ENCODE peak calls at places on chromosome 13, in eight cellular contexts. Z is NB4, U is K562, M is HCT116, E is endothelial cell, B is type B pancreatic cell, V is Panc1, I is body of pancreas. A is an unnamed sample.

GRCh38 chr13:51806571-51806970 is 2.6 kb upstream of the DHRS12 start:
- DNase-seq in Z (peak), I (peak), V (no peak), M (no peak), B (no peak), E (no peak), U (peak), A (no peak)

GRCh38 chr13:21501709-21502108 is 42.6 kb upstream of the ZDHHC20 start:
- DNase-seq in V (no peak), Z (peak), E (no peak), I (no peak), B (no peak), U (no peak), M (no peak), A (peak)

GRCh38 chr13:67048084-67048792 is 181.9 kb downstream of the PCDH9 start:
- DNase-seq in B (no peak), Z (no peak), E (peak), M (no peak), U (no peak), I (peak), V (no peak), A (peak)

GRCh38 chr13:95573226-95573625 is 20.7 kb downstream of the CLDN10 start:
- DNase-seq in B (no peak), M (no peak), U (no peak), E (no peak), Z (no peak), I (no peak), V (no peak), A (no peak)

GRCh38 chr13:29573190-29573589 is 22.3 kb downstream of the SLC7A1 start:
- DNase-seq in U (no peak), M (no peak), E (no peak), Z (peak), I (peak), B (no peak), V (no peak), A (no peak)

GRCh38 chr13:68176486-68176885 is 946.4 kb upstream of the PCDH9 start:
- DNase-seq in M (peak), E (no peak), I (no peak), U (no peak), V (no peak), Z (no peak), B (no peak), A (no peak)

GRCh38 chr13:49667773-49668172 is 23.5 kb downstream of the EBPL start:
- DNase-seq in U (no peak), M (no peak), I (no peak), B (no peak), E (no peak), V (no peak), Z (no peak), A (no peak)

GRCh38 chr13:96652506-96652905 is 341.8 kb downstream of the OXGR1 start:
- DNase-seq in E (no peak), U (no peak), Z (no peak), V (no peak), I (no peak), M (no peak), B (no peak), A (no peak)

GRCh38 chr13:19862511-19863313 is 737 bp downstream of the ZMYM5 start:
- DNase-seq in B (no peak), E (no peak), M (no peak), U (peak), Z (peak), I (peak), V (no peak), A (peak)

GRCh38 chr13:35978607-35979316 is 152.4 kb downstream of the DCLK1 start:
- DNase-seq in Z (peak), B (no peak), V (peak), U (peak), E (peak), I (peak), M (peak), A (peak)

GRCh38 chr13:52809310-52809769 is 39.1 kb downstream of the PCDH8 start:
- DNase-seq in V (peak), U (peak), B (peak), E (peak), M (peak), Z (peak), I (peak), A (peak)

GRCh38 chr13:98405690-98406344 is 171.1 kb downstream of the STK24 start:
- DNase-seq in B (no peak), M (no peak), E (no peak), V (no peak), U (no peak), I (no peak), Z (no peak), A (no peak)

GRCh38 chr13:77378662-77379061 is 51.8 kb upstream of the MYCBP2 start:
- DNase-seq in I (no peak), B (no peak), M (no peak), V (no peak), E (no peak), U (no peak), Z (no peak), A (no peak)

GRCh38 chr13:34265016-34265692 is 447.2 kb downstream of the RFC3 start:
- DNase-seq in Z (no peak), I (no peak), E (no peak), B (no peak), U (no peak), V (no peak), M (no peak), A (no peak)

GRCh38 chr13:40430234-40430633 is 236.2 kb downstream of the FOXO1 start:
- DNase-seq in I (peak), B (no peak), U (no peak), V (no peak), E (no peak), M (no peak), Z (no peak), A (no peak)

GRCh38 chr13:87684850-87685735 is 13.9 kb downstream of the SLITRK5 start:
- DNase-seq in Z (no peak), B (no peak), M (no peak), V (no peak), I (no peak), U (no peak), E (no peak), A (no peak)

GRCh38 chr13:112254061-112254818 is 121.9 kb upstream of the SPACA7 start:
- DNase-seq in U (no peak), Z (no peak), E (no peak), B (peak), V (no peak), M (no peak), I (no peak), A (no peak)

GRCh38 chr13:69980799-69981198 is 126.8 kb upstream of the ATXN8OS start:
- DNase-seq in Z (no peak), E (no peak), M (no peak), U (no peak), I (no peak), B (no peak), V (no peak), A (no peak)

GRCh38 chr13:68759617-68760016 is 1348.0 kb upstream of the ATXN8OS start:
- DNase-seq in B (no peak), Z (peak), U (no peak), I (no peak), M (no peak), E (no peak), V (no peak), A (no peak)

GRCh38 chr13:43132228-43132627 is 108.8 kb downstream of the DNAJC15 start:
- DNase-seq in M (peak), V (no peak), E (peak), Z (peak), B (no peak), U (no peak), I (no peak), A (no peak)

GRCh38 chr13:74056829-74057564 is 77.2 kb downstream of the KLF12 start:
- DNase-seq in I (no peak), E (no peak), V (no peak), B (no peak), U (no peak), Z (no peak), M (no peak), A (no peak)

GRCh38 chr13:94343243-94343585 is 136.3 kb downstream of the DCT start:
- DNase-seq in B (no peak), U (no peak), V (no peak), M (no peak), I (no peak), Z (no peak), E (no peak), A (no peak)

GRCh38 chr13:106246817-106247216 is 288.6 kb downstream of the EFNB2 start:
- DNase-seq in Z (no peak), U (no peak), V (no peak), I (no peak), B (no peak), E (no peak), M (no peak), A (no peak)

GRCh38 chr13:21616880-21617279 is 12.9 kb upstream of the MICU2 start:
- DNase-seq in Z (no peak), E (no peak), B (no peak), I (no peak), V (no peak), M (no peak), U (no peak), A (no peak)

GRCh38 chr13:33497146-33497845 is 211.7 kb upstream of the STARD13 start:
- DNase-seq in U (no peak), B (no peak), E (no peak), I (no peak), M (no peak), Z (no peak), V (no peak), A (no peak)

GRCh38 chr13:19592657-19593175 is 31.4 kb upstream of the TPTE2 start:
- DNase-seq in E (no peak), V (no peak), B (no peak), U (no peak), Z (peak), I (no peak), M (no peak), A (no peak)

GRCh38 chr13:49063526-49063925 is 87.8 kb downstream of the FNDC3A start:
- DNase-seq in E (no peak), I (no peak), M (no peak), B (no peak), U (no peak), Z (no peak), V (no peak), A (no peak)

GRCh38 chr13:45953082-45953481 is 99.5 kb downstream of the ZC3H13 start:
- DNase-seq in B (no peak), Z (no peak), U (no peak), M (no peak), I (no peak), V (no peak), E (no peak), A (no peak)

GRCh38 chr13:41231025-41231677 is 32.2 kb downstream of the MTRF1 start:
- DNase-seq in E (no peak), M (no peak), V (no peak), I (peak), U (no peak), B (no peak), Z (no peak), A (no peak)

GRCh38 chr13:73136776-73137175 is 78.0 kb downstream of the KLF5 start:
- DNase-seq in V (no peak), U (no peak), M (no peak), B (no peak), I (no peak), E (no peak), Z (no peak), A (no peak)

GRCh38 chr13:45402641-45403040 is 15.5 kb downstream of the SLC25A30 start:
- DNase-seq in B (no peak), I (no peak), E (no peak), M (no peak), V (no peak), Z (no peak), U (no peak), A (no peak)

DNA sequence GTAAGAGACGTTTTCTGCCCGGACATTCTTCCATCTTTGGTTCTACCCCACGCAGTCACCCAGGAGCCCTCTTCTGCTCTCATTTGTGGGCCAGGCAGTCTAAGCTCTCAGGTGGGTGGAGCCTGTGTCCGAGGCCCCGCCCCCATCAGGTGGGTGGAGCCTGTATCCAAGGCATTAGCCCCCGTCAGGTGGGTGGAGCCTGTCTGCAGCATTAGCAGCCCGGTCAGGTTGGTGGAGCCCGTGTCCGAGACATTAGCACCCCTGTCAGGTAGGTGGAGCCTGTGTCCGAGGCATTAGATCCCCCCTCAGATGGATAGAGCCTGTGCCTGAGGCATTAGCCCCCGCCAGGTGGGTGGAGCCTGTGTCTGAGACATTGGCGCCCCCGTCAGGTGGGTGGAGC is 45.5 kb upstream of the C13orf46 start:
- DNase-seq in U (peak), B (no peak), Z (peak), E (peak), V (no peak), M (peak), I (no peak), A (peak)
- TF ChIP-seq CTCF in U (peak), B (no peak), Z (no peak), E (no peak), V (no peak), M (no peak), I (no peak), A (no peak)

DNA sequence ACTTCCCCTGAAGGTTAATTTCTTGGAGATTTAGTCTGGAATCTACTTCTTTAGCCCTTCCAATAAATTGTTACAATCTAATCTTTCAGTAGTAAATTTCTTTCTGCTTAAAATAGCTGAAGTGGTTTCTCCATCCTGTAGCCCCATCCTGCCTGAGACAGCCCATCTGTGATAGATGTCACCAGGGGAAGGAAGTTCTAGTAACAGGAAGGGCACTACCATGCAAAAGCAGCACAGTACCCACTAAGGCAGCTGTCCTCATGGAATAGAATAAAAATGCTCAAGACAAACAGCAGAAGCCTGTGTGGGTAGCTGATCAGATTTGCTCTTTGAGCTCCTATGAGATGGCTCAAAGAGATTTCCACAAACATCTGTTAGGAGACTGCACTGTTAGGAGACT is 1036.5 kb downstream of the SLITRK5 start:
- DNase-seq in M (no peak), I (no peak), B (no peak), E (no peak), V (no peak), Z (no peak), U (no peak), A (no peak)
- TF ChIP-seq CTCF in M (no peak), I (no peak), B (no peak), E (no peak), V (no peak), Z (no peak), U (no peak), A (no peak)

DNA sequence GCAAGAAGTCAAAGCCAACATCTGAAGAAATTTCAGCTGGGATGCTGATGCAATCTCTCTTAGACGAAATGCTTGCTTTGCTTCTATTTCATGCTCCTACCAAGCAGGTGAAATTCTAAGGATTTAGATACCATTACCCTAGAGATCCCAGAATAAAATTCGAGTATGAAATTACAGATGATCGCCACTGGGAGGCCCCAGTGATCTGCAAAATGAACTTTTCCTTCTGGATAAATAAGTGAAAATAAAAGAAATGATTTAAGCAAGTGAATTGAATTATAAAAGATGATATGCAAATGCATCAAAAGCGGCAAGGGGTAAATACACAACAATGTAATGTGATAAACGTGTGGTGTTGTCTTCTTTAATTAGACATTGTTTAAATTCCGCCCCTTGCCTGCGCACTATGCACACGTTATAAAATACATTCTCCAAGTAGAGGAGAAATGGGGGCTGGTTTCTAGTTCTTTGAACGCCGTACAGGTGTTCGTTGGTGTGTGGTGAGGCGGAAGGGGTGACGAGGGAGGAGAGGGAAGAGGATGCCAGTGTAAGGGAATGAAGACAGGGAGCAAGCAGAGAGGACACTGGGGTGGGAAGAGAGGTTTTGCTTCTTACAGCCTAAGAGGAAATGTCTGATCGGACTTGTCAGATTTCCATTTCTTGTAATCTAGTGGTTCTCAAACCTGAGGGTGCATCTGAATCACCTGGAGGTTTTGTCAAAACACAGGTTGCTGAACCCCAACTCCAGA is 58.0 kb downstream of the ERCC5 start:
- DNase-seq in B (no peak), U (peak), E (peak), I (no peak), V (no peak), M (no peak), Z (peak), A (no peak)
- TF ChIP-seq CTCF in B (peak), U (peak), E (peak), I (peak), V (peak), M (peak), Z (peak), A (peak)

GRCh38 chr13:103903790-103904189 is 837.6 kb upstream of the SLC10A2 start:
- DNase-seq in U (no peak), B (no peak), V (no peak), I (no peak), M (no peak), Z (no peak), E (no peak), A (no peak)

GRCh38 chr13:103895835-103896520 is 829.8 kb upstream of the SLC10A2 start:
- DNase-seq in M (no peak), U (no peak), Z (no peak), I (no peak), B (no peak), V (no peak), E (no peak), A (no peak)

DNA sequence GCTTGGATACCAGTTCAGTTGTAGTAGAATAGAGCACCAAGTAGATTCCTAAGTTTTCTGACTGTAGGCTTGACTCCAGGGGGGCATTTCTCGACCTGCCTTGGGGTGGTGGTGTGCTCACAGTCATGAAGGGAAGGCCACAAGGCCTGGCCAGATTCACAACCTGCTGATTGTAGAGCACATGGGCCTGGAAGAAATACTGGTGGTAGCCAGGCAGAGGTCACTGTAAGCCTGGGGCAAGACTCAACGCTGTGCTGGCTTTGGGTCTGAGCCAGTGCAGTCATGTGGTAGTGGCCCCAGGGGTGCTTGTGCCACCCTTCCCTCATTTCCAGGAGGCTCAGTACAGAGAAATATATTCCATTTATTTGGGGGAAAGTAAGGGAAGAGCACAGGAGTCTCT is 832.3 kb upstream of the SLC10A2 start:
- DNase-seq in V (no peak), U (no peak), B (no peak), M (no peak), I (no peak), Z (no peak), E (no peak), A (no peak)
- TF ChIP-seq CTCF in V (no peak), U (no peak), B (no peak), M (no peak), I (no peak), Z (no peak), E (no peak), A (no peak)

DNA sequence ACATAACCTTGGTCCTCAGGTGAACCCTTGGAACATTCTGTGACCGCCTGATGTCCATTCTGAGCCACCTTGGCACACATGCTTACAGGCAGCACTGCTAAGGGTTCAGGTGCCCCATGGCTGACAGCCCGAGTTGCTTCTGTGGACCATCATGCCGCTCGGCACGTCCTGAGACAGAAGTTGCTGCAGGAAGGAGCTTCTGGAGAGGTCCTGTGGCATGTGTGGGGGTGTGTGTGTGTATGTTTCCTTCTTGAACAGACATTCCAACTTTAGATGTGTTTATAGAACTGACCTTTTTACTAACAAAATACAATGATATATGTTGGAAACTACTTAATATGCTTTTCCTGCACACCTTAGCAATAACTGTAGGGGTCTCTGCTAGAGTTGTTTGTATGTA is 4.8 kb upstream of the C1QTNF9 start:
- DNase-seq in Z (no peak), V (no peak), E (no peak), U (no peak), B (no peak), M (no peak), I (no peak), A (no peak)
- TF ChIP-seq CTCF in Z (no peak), V (no peak), E (no peak), U (no peak), B (no peak), M (no peak), I (no peak), A (no peak)

GRCh38 chr13:65971541-65971940 is 1258.6 kb downstream of the PCDH9 start:
- DNase-seq in I (no peak), V (no peak), M (no peak), U (no peak), E (no peak), B (no peak), Z (no peak), A (no peak)

GRCh38 chr13:65964672-65965071 is 1265.5 kb downstream of the PCDH9 start:
- DNase-seq in B (no peak), Z (no peak), M (no peak), V (no peak), I (no peak), E (no peak), U (no peak), A (no peak)

GRCh38 chr13:65965496-65965895 is 1264.6 kb downstream of the PCDH9 start:
- DNase-seq in I (no peak), B (no peak), U (no peak), V (no peak), Z (peak), E (no peak), M (no peak), A (no peak)

DNA sequence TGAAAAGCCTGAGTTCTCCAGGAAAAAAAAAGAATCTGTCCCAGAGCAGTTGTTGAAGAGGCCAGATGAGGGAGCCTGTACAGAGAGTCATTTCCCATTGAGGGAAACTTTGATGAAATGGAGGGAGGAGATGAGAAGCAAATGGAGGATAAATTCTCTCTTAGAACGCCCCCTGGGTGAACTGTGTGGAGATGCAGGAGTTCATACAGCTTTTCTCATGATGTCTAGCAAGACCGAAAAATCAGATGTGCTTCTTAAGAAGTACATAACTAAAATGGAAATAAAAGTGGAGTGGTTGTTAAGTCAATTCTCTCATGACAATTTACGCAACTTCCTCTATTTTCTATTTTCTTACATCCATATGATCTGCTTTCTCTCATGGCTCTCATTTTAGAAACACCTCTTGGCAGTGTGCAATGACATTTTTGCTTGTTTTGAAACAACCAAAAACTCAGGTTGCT is 1263.1 kb downstream of the PCDH9 start:
- DNase-seq in U (no peak), M (peak), I (no peak), V (no peak), B (no peak), E (no peak), Z (peak), A (no peak)
- TF ChIP-seq CTCF in U (no peak), M (peak), I (no peak), V (peak), B (peak), E (peak), Z (peak), A (no peak)

GRCh38 chr13:99434258-99434788 is 66.9 kb upstream of the TM9SF2 start:
- DNase-seq in M (no peak), V (no peak), I (no peak), Z (no peak), E (no peak), U (peak), B (no peak), A (peak)
- TF ChIP-seq CTCF in M (no peak), V (no peak), I (no peak), Z (no peak), E (no peak), U (no peak), B (no peak), A (no peak)

A was measured in activated CD8-positive, alpha-beta T cell treated with anti-CD3 and anti-CD28 coated beads for 36 hours.